ENCODE peak calls at places on chromosomes 5 and 9, in nine cellular contexts. W, E, S, K, U, D, F, Y and G are unnamed samples.

GRCh38 chr9:91111876-91112275 is 249.8 kb downstream of the AUH start:
- DNase-seq in Y (no peak), F (no peak), E (no peak), K (no peak), W (no peak), U (no peak), D (no peak), S (no peak), G (no peak)

GRCh38 chr9:132474253-132474652 is 64.2 kb downstream of the CFAP77 start:
- DNase-seq in S (no peak), F (peak), K (peak), U (no peak), E (no peak), D (no peak), W (no peak), Y (no peak), G (no peak)

GRCh38 chr5:64190562-64191306 is 25.1 kb downstream of the RNF180 start:
- DNase-seq in D (no peak), U (no peak), S (no peak), Y (no peak), K (no peak), W (no peak), F (no peak), E (no peak), G (no peak)

GRCh38 chr9:27022920-27023319 is 17.4 kb upstream of the LRRC19 start:
- DNase-seq in E (no peak), K (no peak), F (no peak), W (no peak), U (no peak), Y (no peak), S (no peak), D (no peak), G (no peak)

GRCh38 chr5:1282139-1282992 is 12.5 kb downstream of the TERT start:
- DNase-seq in K (no peak), D (no peak), W (no peak), U (peak), Y (peak), F (no peak), E (peak), S (no peak), G (peak)

GRCh38 chr9:136082496-136083361 is 12.4 kb downstream of the NACC2 start:
- DNase-seq in U (no peak), E (no peak), Y (no peak), K (no peak), S (no peak), F (peak), D (no peak), W (no peak), G (no peak)

GRCh38 chr9:97772145-97772544 is 75.0 kb upstream of the XPA start:
- DNase-seq in W (no peak), E (no peak), S (no peak), F (peak), K (no peak), U (no peak), D (no peak), Y (no peak), G (no peak)

GRCh38 chr9:82457281-82457680 is 468.7 kb downstream of the SPATA31D1 start:
- DNase-seq in S (no peak), F (no peak), W (no peak), U (no peak), K (no peak), E (no peak), Y (no peak), D (no peak), G (no peak)

GRCh38 chr5:29905626-29906353 is 1287.7 kb upstream of the CDH6 start:
- DNase-seq in S (no peak), D (no peak), K (no peak), W (no peak), E (no peak), F (no peak), U (no peak), Y (no peak), G (no peak)

GRCh38 chr5:24163091-24163490 is 481.7 kb downstream of the CDH10 start:
- DNase-seq in W (no peak), S (no peak), Y (no peak), E (no peak), F (no peak), D (no peak), U (peak), K (no peak), G (no peak)

GRCh38 chr5:153896701-153897100 is 142.0 kb downstream of the FAM114A2 start:
- DNase-seq in K (no peak), E (no peak), U (no peak), D (no peak), Y (no peak), W (no peak), S (peak), F (no peak), G (peak)

GRCh38 chr5:135020111-135020895 is 13.7 kb downstream of the PITX1 start:
- DNase-seq in W (no peak), E (no peak), K (no peak), Y (peak), F (no peak), D (no peak), S (no peak), U (no peak), G (no peak)

GRCh38 chr5:159342838-159343237 is 12.6 kb upstream of the IL12B start:
- DNase-seq in E (no peak), K (no peak), U (no peak), W (no peak), D (no peak), S (no peak), Y (no peak), F (no peak), G (no peak)

GRCh38 chr9:13750061-13750460 is 470.6 kb upstream of the MPDZ start:
- DNase-seq in D (no peak), U (peak), Y (no peak), W (no peak), F (no peak), K (no peak), E (no peak), S (peak), G (peak)

GRCh38 chr5:72394688-72395087 is 74.5 kb downstream of the PTCD2 start:
- DNase-seq in F (peak), E (no peak), S (no peak), U (no peak), K (peak), W (peak), Y (no peak), D (no peak), G (no peak)

GRCh38 chr5:137858223-137858916 is 9.3 kb upstream of the MYOT start:
- DNase-seq in S (peak), F (no peak), Y (no peak), U (peak), W (no peak), K (no peak), D (no peak), E (no peak), G (no peak)

GRCh38 chr9:94868462-94868861 is 142.0 kb downstream of the AOPEP start:
- DNase-seq in E (no peak), F (no peak), W (no peak), K (no peak), S (no peak), D (no peak), Y (no peak), U (no peak), G (no peak)

GRCh38 chr5:127492854-127493738 is 24.3 kb upstream of the PRRC1 start:
- DNase-seq in E (no peak), W (no peak), K (peak), U (peak), D (no peak), Y (no peak), S (peak), F (peak), G (peak)

GRCh38 chr9:107896544-107896943 is 407.0 kb upstream of the KLF4 start:
- DNase-seq in U (no peak), E (no peak), Y (no peak), W (no peak), K (no peak), F (no peak), D (no peak), S (no peak), G (no peak)

GRCh38 chr5:104774372-104774771 is 1211.8 kb upstream of the NUDT12 start:
- DNase-seq in D (no peak), U (no peak), W (no peak), F (no peak), E (no peak), Y (no peak), S (no peak), K (no peak), G (no peak)

GRCh38 chr9:78406933-78407332 is 110.0 kb downstream of the PSAT1 start:
- DNase-seq in S (no peak), W (no peak), E (no peak), F (no peak), K (no peak), U (no peak), D (no peak), Y (no peak), G (no peak)

GRCh38 chr9:117800389-117800788 is 96.2 kb downstream of the TLR4 start:
- DNase-seq in U (no peak), W (no peak), F (no peak), K (no peak), S (no peak), Y (no peak), D (no peak), E (no peak), G (no peak)

GRCh38 chr9:114348906-114349482 is 19.3 kb downstream of the ORM2 start:
- DNase-seq in W (peak), K (peak), Y (no peak), D (peak), E (peak), F (peak), U (peak), S (peak), G (peak)

GRCh38 chr9:133619791-133620190 is 10.6 kb upstream of the FAM163B start:
- DNase-seq in S (no peak), E (no peak), Y (no peak), U (no peak), D (no peak), F (no peak), K (no peak), W (no peak), G (no peak)

GRCh38 chr9:78694950-78695349 is 398.0 kb downstream of the PSAT1 start:
- DNase-seq in S (no peak), W (no peak), K (no peak), Y (no peak), D (no peak), F (no peak), U (no peak), E (no peak), G (no peak)

GRCh38 chr5:100790951-100791350 is 112.1 kb downstream of the ST8SIA4 start:
- DNase-seq in K (no peak), D (no peak), F (no peak), Y (no peak), U (no peak), S (no peak), E (no peak), W (no peak), G (no peak)

GRCh38 chr5:100789641-100790160 is 113.4 kb downstream of the ST8SIA4 start:
- DNase-seq in S (no peak), D (no peak), W (no peak), F (no peak), U (no peak), E (no peak), Y (no peak), K (no peak), G (no peak)

GRCh38 chr5:100791376-100791775 is 111.7 kb downstream of the ST8SIA4 start:
- DNase-seq in W (no peak), K (no peak), Y (no peak), E (no peak), U (no peak), F (no peak), S (no peak), D (no peak), G (no peak)

GRCh38 chr5:100788417-100788816 is 114.7 kb downstream of the ST8SIA4 start:
- DNase-seq in S (no peak), F (no peak), U (no peak), K (no peak), W (no peak), Y (no peak), E (no peak), D (no peak), G (no peak)

GRCh38 chr5:100790170-100790665 is 112.9 kb downstream of the ST8SIA4 start:
- DNase-seq in E (no peak), F (peak), W (peak), U (no peak), D (no peak), Y (no peak), K (peak), S (no peak), G (no peak)
- TF ChIP-seq CTCF in E (no peak), F (peak), W (peak), U (no peak), D (no peak), Y (no peak), K (peak), S (no peak), G (no peak)

GRCh38 chr5:133364916-133365315 is 247.4 kb downstream of the FSTL4 start:
- DNase-seq in Y (no peak), D (no peak), S (no peak), U (no peak), K (no peak), F (no peak), W (no peak), E (no peak), G (no peak)

GRCh38 chr5:133365738-133366137 is 246.6 kb downstream of the FSTL4 start:
- DNase-seq in Y (no peak), E (no peak), U (no peak), W (no peak), S (no peak), F (no peak), D (no peak), K (no peak), G (no peak)

GRCh38 chr5:133366438-133366837 is 245.9 kb downstream of the FSTL4 start:
- DNase-seq in K (no peak), D (no peak), Y (no peak), F (no peak), S (no peak), W (no peak), U (no peak), E (no peak), G (no peak)

GRCh38 chr5:133363807-133364587 is 248.3 kb downstream of the FSTL4 start:
- DNase-seq in F (no peak), E (no peak), W (no peak), D (no peak), K (no peak), U (no peak), Y (no peak), S (no peak), G (no peak)

GRCh38 chr5:133365326-133365725 is 247.0 kb downstream of the FSTL4 start:
- DNase-seq in K (peak), S (no peak), U (no peak), D (no peak), W (peak), E (no peak), F (peak), Y (no peak), G (no peak)
- TF ChIP-seq CTCF in K (peak), S (no peak), U (no peak), D (no peak), W (peak), E (no peak), F (peak), Y (no peak), G (peak)

DNA sequence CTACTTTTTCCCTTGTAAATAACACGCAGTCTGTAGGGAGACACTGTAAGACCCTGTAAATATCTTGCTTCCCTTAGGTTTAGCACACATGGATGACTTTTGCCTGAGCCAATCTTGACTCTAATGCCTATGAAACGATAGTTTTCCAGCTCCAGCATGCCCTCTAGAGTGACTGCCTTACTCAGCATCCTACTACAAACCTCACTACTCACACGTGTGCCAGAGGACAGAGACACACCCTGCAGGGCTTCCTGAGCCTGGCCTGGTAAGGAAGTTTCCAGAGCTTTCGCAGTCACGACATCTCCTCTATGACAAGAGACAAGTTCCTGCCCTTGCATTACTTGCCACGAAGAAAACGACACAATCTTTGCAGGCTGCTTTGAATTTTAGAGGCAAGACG is 138.1 kb downstream of the ATPSCKMT start:
- DNase-seq in S (peak), K (peak), W (no peak), F (peak), E (no peak), D (no peak), Y (no peak), U (peak), G (peak)
- TF ChIP-seq CTCF in S (peak), K (peak), W (no peak), F (peak), E (no peak), D (no peak), Y (peak), U (no peak), G (peak)

DNA sequence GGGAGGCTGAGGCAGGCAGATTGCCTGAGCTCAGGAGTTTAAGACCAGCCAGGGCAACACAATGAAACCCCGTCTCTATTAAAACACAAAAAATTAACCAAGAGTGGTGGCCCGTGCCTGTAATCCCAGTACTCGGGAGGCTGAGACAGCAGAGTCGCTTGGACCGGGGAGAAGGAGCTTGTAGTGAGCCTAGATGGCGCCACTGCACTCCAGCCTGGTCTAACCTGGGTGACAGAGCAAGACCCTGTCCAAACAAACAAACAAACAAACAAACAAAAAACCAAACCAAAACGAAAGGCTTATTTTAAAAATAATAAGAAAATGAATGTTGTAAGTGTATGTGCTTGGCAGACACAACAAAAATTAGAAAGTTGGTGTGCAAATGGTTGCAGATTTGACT is 536.3 kb upstream of the PTPRD start:
- DNase-seq in S (no peak), U (no peak), F (peak), Y (no peak), E (no peak), K (peak), W (no peak), D (no peak), G (no peak)
- TF ChIP-seq CTCF in S (no peak), U (no peak), F (peak), Y (no peak), E (no peak), K (peak), W (no peak), D (no peak), G (no peak)

GRCh38 chr5:99076600-99077253 is 147.9 kb upstream of the CHD1 start:
- DNase-seq in E (no peak), K (no peak), Y (no peak), U (no peak), F (no peak), S (no peak), D (no peak), W (no peak), G (no peak)

GRCh38 chr5:99077254-99077640 is 148.4 kb upstream of the CHD1 start:
- DNase-seq in Y (no peak), E (no peak), K (no peak), F (no peak), U (no peak), D (no peak), S (no peak), W (no peak), G (no peak)

GRCh38 chr5:99083197-99083596 is 154.4 kb upstream of the CHD1 start:
- DNase-seq in E (no peak), F (peak), S (no peak), K (no peak), D (no peak), W (no peak), U (no peak), Y (no peak), G (no peak)

GRCh38 chr5:99081711-99082110 is 152.9 kb upstream of the CHD1 start:
- DNase-seq in E (no peak), F (no peak), S (no peak), D (no peak), U (no peak), Y (no peak), K (no peak), W (no peak), G (no peak)
- TF ChIP-seq CTCF in E (no peak), F (no peak), S (no peak), D (no peak), U (no peak), Y (no peak), K (no peak), W (no peak), G (no peak)

GRCh38 chr5:136613243-136613642 is 247.9 kb upstream of the TRPC7 start:
- DNase-seq in K (no peak), Y (no peak), E (no peak), D (no peak), U (no peak), W (no peak), F (no peak), S (no peak), G (no peak)

GRCh38 chr5:136619556-136619955 is 254.2 kb upstream of the TRPC7 start:
- DNase-seq in S (no peak), K (no peak), E (no peak), F (no peak), W (no peak), U (no peak), Y (no peak), D (no peak), G (no peak)

GRCh38 chr5:136620016-136620419 is 254.7 kb upstream of the TRPC7 start:
- DNase-seq in K (no peak), F (no peak), Y (no peak), D (no peak), E (no peak), W (no peak), S (peak), U (no peak), G (peak)

GRCh38 chr5:136615251-136615650 is 249.9 kb upstream of the TRPC7 start:
- DNase-seq in E (no peak), W (no peak), U (no peak), F (no peak), Y (no peak), D (no peak), K (no peak), S (no peak), G (no peak)
- TF ChIP-seq CTCF in E (no peak), W (no peak), U (no peak), F (no peak), Y (no peak), D (no peak), K (no peak), S (no peak), G (no peak)

GRCh38 chr9:76403352-76403751 is 9.1 kb upstream of the RFK start:
- DNase-seq in K (peak), U (peak), F (no peak), Y (no peak), E (no peak), D (no peak), S (peak), W (no peak), G (peak)
- TF ChIP-seq CTCF in K (no peak), U (peak), F (peak), Y (peak), E (no peak), D (no peak), S (peak), W (peak), G (peak)

DNA sequence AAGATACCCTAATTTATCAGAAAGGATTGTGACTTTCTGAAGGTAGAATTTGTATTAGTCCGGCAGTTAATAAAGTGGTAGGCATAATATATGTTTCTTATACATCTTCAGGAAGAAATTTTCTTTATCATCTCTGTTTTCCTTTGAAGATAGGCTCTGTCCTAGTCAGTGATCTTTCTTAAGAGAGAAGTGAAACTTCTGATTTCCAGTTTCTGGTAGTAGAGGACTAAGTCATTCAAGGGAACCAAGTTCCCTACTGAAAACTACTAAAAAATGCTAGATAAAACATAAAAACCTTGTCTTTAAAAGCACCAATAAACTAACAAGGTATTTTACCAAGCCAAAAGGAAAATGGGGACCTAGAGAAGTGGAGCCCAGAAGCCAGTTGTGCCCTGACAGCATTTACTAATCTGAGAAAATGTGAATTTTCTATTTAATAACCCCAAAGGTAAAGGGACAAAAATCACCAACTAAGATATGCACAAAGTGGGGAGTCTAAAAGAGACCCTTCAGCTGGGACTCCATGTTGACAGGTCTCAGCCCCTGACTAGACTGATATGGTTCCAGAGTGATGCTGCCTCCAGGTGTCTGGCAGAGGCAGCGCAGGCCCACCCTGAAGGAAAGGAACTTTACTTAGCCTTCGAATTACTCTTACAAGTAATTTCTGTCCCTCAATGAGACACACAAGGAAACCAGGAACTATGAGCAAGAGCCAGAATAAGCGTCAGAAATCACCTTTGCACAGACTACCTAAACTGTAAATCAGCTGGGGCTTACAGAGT is 72.7 kb downstream of the FAM78A start:
- DNase-seq in E (no peak), K (peak), F (peak), Y (no peak), W (no peak), S (no peak), D (no peak), U (no peak), G (no peak)
- TF ChIP-seq CTCF in E (no peak), K (peak), F (peak), Y (no peak), W (no peak), S (peak), D (no peak), U (no peak), G (peak)

GRCh38 chr5:90162324-90162723 is 247.2 kb downstream of the CETN3 start:
- DNase-seq in F (peak), S (no peak), D (no peak), E (no peak), U (no peak), W (no peak), Y (no peak), K (no peak), G (no peak)

GRCh38 chr5:90158131-90158530 is 251.4 kb downstream of the CETN3 start:
- DNase-seq in U (no peak), K (no peak), F (no peak), W (no peak), S (no peak), E (no peak), Y (no peak), D (no peak), G (no peak)

GRCh38 chr5:90166816-90167215 is 242.7 kb downstream of the CETN3 start:
- DNase-seq in U (no peak), D (no peak), S (no peak), E (no peak), F (no peak), K (no peak), W (no peak), Y (no peak), G (no peak)

GRCh38 chr5:90161399-90161798 is 248.2 kb downstream of the CETN3 start:
- DNase-seq in W (peak), S (no peak), U (peak), K (peak), F (peak), E (peak), D (no peak), Y (no peak), G (no peak)
- TF ChIP-seq CTCF in W (no peak), S (no peak), U (no peak), K (peak), F (peak), E (no peak), D (no peak), Y (no peak), G (no peak)